ENCODE peak calls at places on chromosomes 6 and 20, in ten cellular contexts. J is esophagus squamous epithelium; N is dermis microvascular lymphatic vessel endothelial cell; Q is T-helper 2 cell; T is GM04504; B is stimulated activated CD4-positive, alpha-beta T cell treated with anti-CD3 and anti-CD28 coated beads, Interleukin-2, amount 100 ng/mL, for 48 hours; S is thyroid gland; V is progenitor cell of endocrine pancreas; W is COR-L47; P is putamen. M is an unnamed sample.

GRCh38 chr6:17536586-17536985 is 63.5 kb upstream of the FAM8A1 start:
- DNase-seq in V (no peak), J (no peak), T (no peak), N (no peak), Q (no peak), W (no peak), B (no peak), P (no peak), S (no peak), M (no peak)

GRCh38 chr6:133001040-133001570 is 186.7 kb downstream of the RPS12 start:
- DNase-seq in T (no peak), J (no peak), W (no peak), P (no peak), V (no peak), Q (no peak), B (no peak), S (no peak), N (no peak), M (no peak)

GRCh38 chr6:5249451-5250122 is 11.2 kb downstream of the LYRM4 start:
- DNase-seq in N (no peak), Q (no peak), J (no peak), B (no peak), P (no peak), S (no peak), V (no peak), W (no peak), T (no peak), M (no peak)

GRCh38 chr20:41086402-41087324 is 50.7 kb upstream of the PLCG1 start:
- DNase-seq in Q (no peak), T (no peak), J (no peak), N (no peak), W (peak), V (no peak), S (no peak), B (no peak), P (no peak), M (peak)

GRCh38 chr6:41546475-41546865 is 289 bp downstream of the FOXP4 start:
- DNase-seq in N (no peak), T (no peak), S (no peak), W (peak), P (no peak), B (peak), Q (no peak), V (no peak), J (no peak), M (no peak)

GRCh38 chr6:73506246-73506645 is 14.6 kb downstream of the EEF1A1 start:
- DNase-seq in Q (no peak), B (no peak), J (no peak), P (no peak), V (no peak), S (no peak), T (no peak), N (no peak), W (no peak), M (no peak)

GRCh38 chr20:53804920-53805894 is 211.6 kb upstream of the ZNF217 start:
- DNase-seq in S (no peak), B (no peak), Q (no peak), N (no peak), J (no peak), V (no peak), P (no peak), W (no peak), T (no peak), M (no peak)

GRCh38 chr6:13373488-13373886 is 45.1 kb upstream of the TBC1D7 start:
- DNase-seq in P (no peak), B (no peak), W (no peak), N (peak), V (no peak), J (no peak), S (no peak), Q (no peak), T (no peak), M (no peak)

GRCh38 chr6:11263185-11263817 is 30.8 kb upstream of the NEDD9 start:
- DNase-seq in V (no peak), P (no peak), W (no peak), N (peak), T (peak), J (no peak), S (peak), B (no peak), Q (no peak), M (no peak)

GRCh38 chr20:13111249-13111911 is 102.6 kb downstream of the SPTLC3 start:
- DNase-seq in P (no peak), J (no peak), Q (no peak), V (no peak), N (no peak), B (no peak), W (no peak), S (no peak), T (no peak), M (no peak)

GRCh38 chr6:46044876-46045617 is 29.4 kb upstream of the CLIC5 start:
- DNase-seq in W (no peak), V (no peak), S (no peak), N (peak), B (no peak), P (no peak), Q (no peak), T (peak), J (no peak), M (no peak)

GRCh38 chr6:46932941-46933340 is 11.2 kb upstream of the ADGRF5 start:
- DNase-seq in Q (no peak), S (no peak), B (no peak), V (no peak), W (no peak), J (no peak), T (no peak), P (no peak), N (no peak), M (no peak)

GRCh38 chr6:135576055-135576454 is 78.5 kb upstream of the AHI1 start:
- DNase-seq in N (no peak), J (no peak), S (no peak), B (no peak), P (peak), W (no peak), V (no peak), T (peak), Q (no peak), M (peak)

GRCh38 chr6:30231067-30231466 is 17.9 kb upstream of the TRIM26 start:
- DNase-seq in V (no peak), N (no peak), P (no peak), Q (no peak), T (no peak), S (no peak), W (no peak), B (no peak), J (no peak), M (no peak)

GRCh38 chr6:133512410-133513016 is 271.4 kb downstream of the EYA4 start:
- DNase-seq in P (peak), Q (no peak), S (peak), N (peak), B (peak), W (no peak), V (peak), T (peak), J (no peak), M (no peak)

GRCh38 chr6:144957236-144957937 is 672.3 kb downstream of the UTRN start:
- DNase-seq in J (no peak), S (no peak), P (no peak), Q (no peak), V (no peak), B (no peak), N (no peak), T (no peak), W (no peak), M (no peak)

GRCh38 chr20:59584278-59584925 is 19.9 kb upstream of the PHACTR3 start:
- DNase-seq in V (no peak), J (no peak), N (no peak), Q (no peak), B (no peak), S (no peak), W (no peak), T (no peak), P (no peak), M (no peak)

GRCh38 chr6:160177220-160177619 is 55.6 kb downstream of the SLC22A1 start:
- DNase-seq in J (no peak), W (no peak), Q (no peak), B (no peak), S (no peak), T (no peak), P (no peak), V (no peak), N (no peak), M (no peak)

GRCh38 chr6:135088818-135089809 is 34.5 kb upstream of the HBS1L start:
- DNase-seq in N (no peak), V (no peak), T (peak), W (no peak), B (no peak), P (no peak), Q (peak), S (no peak), J (no peak), M (no peak)

GRCh38 chr6:119308048-119308570 is 41.5 kb downstream of the MAN1A1 start:
- DNase-seq in J (no peak), Q (no peak), T (peak), S (no peak), V (no peak), P (no peak), W (no peak), N (no peak), B (no peak), M (no peak)

M was measured in DMS79 treated with DMSO at 0.1 percent for 48 hours.